ENCODE peak calls at places on chromosomes 16 and 17, in five cellular contexts. B, Y, L, Q and T are unnamed samples.

GRCh38 chr16:21218135-21218534 is 6.8 kb upstream of the ZP2 start:
- DNase-seq in B (no peak), Y (no peak), L (no peak), Q (no peak), T (no peak)

GRCh38 chr16:89925596-89926079 is 2.5 kb downstream of the TUBB3 start:
- DNase-seq in B (peak; percentile 69), Y (no peak), L (no peak), Q (no peak), T (no peak)

GRCh38 chr16:27174798-27175197 is 28.5 kb upstream of the KDM8 start:
- DNase-seq in B (no peak), Y (peak; percentile 53), L (no peak), Q (no peak), T (no peak)

GRCh38 chr17:31093866-31094599 is 744 bp upstream of the NF1 start:
- DNase-seq in B (no peak), Y (no peak), L (peak; percentile 56), Q (no peak), T (no peak)

GRCh38 chr16:85384831-85385462 is 228.2 kb upstream of the GSE1 start:
- DNase-seq in B (no peak), Y (no peak), L (no peak), Q (no peak), T (peak; percentile 6)

GRCh38 chr17:49723423-49723822 is 15.7 kb upstream of the SLC35B1 start:
- DNase-seq in B (no peak), Y (no peak), L (peak; percentile 43), Q (peak; percentile 67), T (peak; percentile 83)

GRCh38 chr16:22161999-22162657 is at the start of gene SDR42E2:
- DNase-seq in B (peak; percentile 73), Y (no peak), L (peak; percentile 57), Q (no peak), T (no peak)

GRCh38 chr17:68470959-68471358 is 13.7 kb upstream of the WIPI1 start:
- DNase-seq in B (no peak), Y (no peak), L (no peak), Q (no peak), T (no peak)

GRCh38 chr16:90020838-90021382 is 1.7 kb upstream of the DBNDD1 start:
- DNase-seq in B (no peak), Y (peak; percentile 76), L (no peak), Q (no peak), T (no peak)

GRCh38 chr16:9318764-9319163 is 227.3 kb downstream of the HAPSTR1 start:
- DNase-seq in B (no peak), Y (no peak), L (no peak), Q (no peak), T (no peak)

GRCh38 chr17:6374271-6374691 is 60.6 kb downstream of the AIPL1 start:
- DNase-seq in B (peak; percentile 18), Y (peak; percentile 13), L (no peak), Q (no peak), T (no peak)

GRCh38 chr17:32355649-32356377 is 5.9 kb downstream of the ZNF207 start:
- DNase-seq in B (no peak), Y (no peak), L (no peak), Q (no peak), T (no peak)

GRCh38 chr17:55654821-55655220 is 67.8 kb downstream of the TMEM100 start:
- DNase-seq in B (no peak), Y (no peak), L (no peak), Q (no peak), T (no peak)

GRCh38 chr17:17413821-17414220 is 63.0 kb upstream of the MED9 start:
- DNase-seq in B (no peak), Y (no peak), L (no peak), Q (no peak), T (no peak)

GRCh38 chr17:78558181-78558850 is 18.9 kb downstream of the DNAH17 start:
- DNase-seq in B (no peak), Y (no peak), L (no peak), Q (no peak), T (no peak)

GRCh38 chr17:64133546-64134215 is 3.7 kb upstream of the ERN1 start:
- DNase-seq in B (peak; percentile 81), Y (peak; percentile 70), L (peak; percentile 46), Q (no peak), T (no peak)

GRCh38 chr17:81039854-81040758 is 5.2 kb downstream of the BAIAP2 start:
- DNase-seq in B (no peak), Y (peak; percentile 67), L (no peak), Q (no peak), T (no peak)

GRCh38 chr16:23594186-23594585 is 1.9 kb downstream of the NDUFAB1 start:
- DNase-seq in B (no peak), Y (no peak), L (no peak), Q (no peak), T (peak; percentile 36)

GRCh38 chr17:38852771-38853291 is 690 bp downstream of the RPL23 start:
- DNase-seq in B (no peak), Y (no peak), L (no peak), Q (no peak), T (no peak)

GRCh38 chr17:4598776-4599504 is 14.6 kb downstream of the SMTNL2 start:
- DNase-seq in B (no peak), Y (peak; percentile 51), L (peak; percentile 32), Q (peak; percentile 52), T (peak; percentile 77)

GRCh38 chr16:81696959-81697293 is 82.2 kb upstream of the PLCG2 start:
- DNase-seq in B (no peak), Y (no peak), L (no peak), Q (no peak), T (no peak)

GRCh38 chr16:5461141-5461540 is 363.5 kb upstream of the EEF2KMT start:
- DNase-seq in B (no peak), Y (no peak), L (no peak), Q (no peak), T (no peak)
- H3K9me3 ChIP-seq in B (no peaks in the 10 kb centered on the region), Y (peaks cover 37% of the 10 kb centered on the region), L (no peaks in the 10 kb centered on the region), Q (no peaks in the 10 kb centered on the region), T (no peaks in the 10 kb centered on the region)

GRCh38 chr17:9146064-9146463 is 124.8 kb downstream of the NTN1 start:
- DNase-seq in B (no peak), Y (no peak), L (no peak), Q (no peak), T (no peak)

GRCh38 chr17:9140550-9141422 is 119.5 kb downstream of the NTN1 start:
- DNase-seq in B (no peak), Y (no peak), L (no peak), Q (no peak), T (no peak)

GRCh38 chr17:9144502-9145233 is 123.4 kb downstream of the NTN1 start:
- DNase-seq in B (no peak), Y (no peak), L (peak; percentile 19), Q (no peak), T (no peak)

GRCh38 chr17:9141423-9141753 is 120.1 kb downstream of the NTN1 start:
- DNase-seq in B (no peak), Y (no peak), L (no peak), Q (no peak), T (no peak)

DNA sequence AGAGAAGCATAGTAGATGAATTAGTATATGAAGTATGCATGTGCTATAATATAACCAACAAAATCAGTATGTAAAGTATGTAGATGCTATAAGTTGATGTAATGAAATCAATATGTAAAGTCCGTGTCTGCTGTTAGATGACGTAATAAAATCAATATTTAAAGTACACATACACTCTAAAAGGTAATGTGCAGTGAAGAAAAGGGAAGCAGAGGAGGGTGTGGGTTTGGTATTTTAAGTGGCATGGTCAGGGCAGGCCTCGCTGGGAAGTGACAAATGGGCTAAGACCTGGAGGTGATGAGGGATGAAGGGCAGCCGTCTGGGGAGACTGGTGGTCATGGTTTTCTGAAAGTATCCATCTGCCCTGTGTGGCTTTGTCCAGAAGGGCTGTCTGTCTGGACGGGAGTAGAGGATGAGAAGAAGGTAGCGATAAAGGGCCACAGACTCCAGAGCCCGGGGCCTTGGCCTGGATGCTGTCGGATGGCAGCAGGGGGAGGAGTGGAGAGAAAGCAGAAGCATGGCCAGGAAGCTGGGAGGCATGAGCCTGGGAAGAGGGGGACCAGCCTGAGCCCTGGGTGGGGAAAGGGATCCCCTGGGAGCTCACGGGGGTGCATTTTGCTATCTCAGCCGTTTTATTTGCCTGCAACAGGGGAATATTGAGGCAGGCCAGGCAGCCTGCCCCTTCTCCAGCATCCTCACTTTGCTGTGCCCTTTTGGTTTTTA is 121.6 kb downstream of the NTN1 start:
- DNase-seq in B (no peak), Y (no peak), L (no peak), Q (no peak), T (no peak)
- H3K27me3 ChIP-seq in B (no peaks in the 10 kb centered on the region), Y (no peaks in the 10 kb centered on the region), L (no peaks in the 10 kb centered on the region), Q (no peaks in the 10 kb centered on the region), T (no peaks in the 10 kb centered on the region)

DNA sequence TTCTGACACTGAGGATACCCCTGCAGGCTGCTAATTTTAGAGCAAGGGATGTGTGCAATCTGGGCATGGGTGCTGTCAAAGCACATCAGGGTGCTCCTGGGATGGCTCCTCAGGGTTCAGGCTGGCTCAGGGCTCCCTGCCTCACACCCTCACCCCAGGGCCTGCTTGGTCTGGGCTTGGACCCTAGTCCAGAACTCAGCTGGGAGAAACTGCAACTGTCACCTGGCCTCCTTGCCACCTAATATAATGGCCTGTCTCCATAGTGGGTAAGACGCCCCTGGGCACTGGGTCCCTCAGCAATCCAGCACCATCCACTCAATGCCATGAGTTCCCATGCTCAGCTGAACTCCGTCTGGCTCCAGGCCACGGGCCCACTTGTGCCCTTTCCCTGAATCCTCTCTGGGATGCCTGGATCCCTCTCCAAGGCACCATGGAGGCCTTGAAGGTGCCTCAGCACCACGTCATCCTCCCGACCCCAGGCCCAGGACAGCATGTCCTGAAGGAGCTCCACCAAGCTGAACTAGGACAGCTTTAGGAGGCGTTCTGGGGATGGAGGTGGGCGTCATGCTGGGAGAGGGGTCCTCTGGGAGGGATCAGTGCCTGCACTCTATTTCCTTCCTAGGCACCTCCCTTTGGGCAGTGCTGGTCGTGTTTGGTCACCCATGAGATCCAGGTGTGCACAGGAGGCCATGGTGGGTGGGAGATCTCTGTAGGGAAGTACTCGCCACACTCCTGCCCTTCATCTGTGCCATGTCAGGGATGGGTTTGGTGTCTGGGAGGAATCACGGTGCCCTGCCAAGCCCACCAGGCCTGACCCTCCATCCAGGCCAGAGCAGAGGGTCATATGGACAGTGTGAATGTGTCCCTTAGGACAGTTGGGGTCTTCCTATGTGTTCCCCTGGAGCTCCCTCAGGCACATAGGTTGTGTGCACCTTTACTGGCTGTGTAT is 1688.4 kb downstream of the TP53TG3F start:
- DNase-seq in B (no peak), Y (no peak), L (no peak), Q (no peak), T (no peak)
- H3K9me3 ChIP-seq in B (peaks cover 8% of the 10 kb centered on the region), Y (peaks cover 44% of the 10 kb centered on the region), L (no peaks in the 10 kb centered on the region), Q (no peaks in the 10 kb centered on the region), T (peaks cover 15% of the 10 kb centered on the region)

GRCh38 chr17:61687769-61688168 is 96.8 kb upstream of the NACA2 start:
- DNase-seq in B (no peak), Y (no peak), L (no peak), Q (no peak), T (no peak)

GRCh38 chr17:61684818-61685217 is 93.8 kb upstream of the NACA2 start:
- DNase-seq in B (no peak), Y (no peak), L (no peak), Q (no peak), T (no peak)

GRCh38 chr17:61684172-61684571 is 93.2 kb upstream of the NACA2 start:
- DNase-seq in B (no peak), Y (no peak), L (no peak), Q (no peak), T (no peak)

GRCh38 chr17:61683466-61683865 is 92.4 kb upstream of the NACA2 start:
- DNase-seq in B (no peak), Y (no peak), L (no peak), Q (no peak), T (no peak)

DNA sequence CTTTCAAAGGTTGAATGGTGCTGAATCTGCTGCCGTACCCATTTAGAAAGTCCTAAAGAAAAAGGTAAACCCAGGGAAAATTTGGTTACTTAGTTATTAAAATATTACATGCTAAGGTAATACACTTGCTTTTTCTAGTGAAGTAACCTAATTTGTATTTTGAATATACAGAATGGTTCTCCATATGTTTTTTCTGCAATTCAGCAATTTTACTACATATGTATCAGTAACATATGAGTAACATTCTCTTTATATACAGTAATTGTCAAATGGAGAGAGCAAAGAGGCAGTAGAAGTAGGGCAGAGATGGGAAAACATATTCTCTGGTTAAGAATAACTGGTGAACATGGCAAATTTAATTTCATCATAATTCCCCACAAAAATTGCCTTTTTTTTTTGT is 95.1 kb upstream of the NACA2 start:
- DNase-seq in B (no peak), Y (no peak), L (no peak), Q (no peak), T (no peak)
- H3K27me3 ChIP-seq in B (no peaks in the 10 kb centered on the region), Y (no peaks in the 10 kb centered on the region), L (no peaks in the 10 kb centered on the region), Q (no peaks in the 10 kb centered on the region), T (no peaks in the 10 kb centered on the region)